ENCODE peak calls at places on chromosomes 11 and 22, in six cellular contexts. One of them, this sample, is unnamed.

GRCh38 chr11:103395612-103396011 is 286.4 kb downstream of the DYNC2H1 start:
- DNase-seq in heart right ventricle: no peak
- DNase-seq in tibial nerve: no peak
- DNase-seq in PC-3: peak; percentile 47
- DNase-seq in stomach: no peak
- DNase-seq in heart left ventricle: no peak
- DNase-seq in this sample: no peak

GRCh38 chr22:36334838-36335603 is 52.7 kb downstream of the MYH9 start:
- DNase-seq in PC-3: peak; percentile 41
- DNase-seq in stomach: no peak
- DNase-seq in heart right ventricle: peak; percentile 55
- DNase-seq in tibial nerve: no peak
- DNase-seq in heart left ventricle: peak; percentile 65
- DNase-seq in this sample: no peak

GRCh38 chr11:130170345-130170744 is 10.8 kb downstream of the ST14 start:
- DNase-seq in stomach: no peak
- DNase-seq in heart right ventricle: no peak
- DNase-seq in tibial nerve: no peak
- DNase-seq in PC-3: no peak
- DNase-seq in heart left ventricle: no peak
- DNase-seq in this sample: no peak

GRCh38 chr11:119907934-119908760 is 179.1 kb upstream of the NECTIN1 start:
- DNase-seq in PC-3: no peak
- DNase-seq in stomach: no peak
- DNase-seq in tibial nerve: no peak
- DNase-seq in heart left ventricle: no peak
- DNase-seq in heart right ventricle: no peak
- DNase-seq in this sample: no peak

GRCh38 chr11:119056397-119056999 is 507 bp downstream of the HYOU1 start:
- DNase-seq in heart left ventricle: peak; percentile 36
- DNase-seq in tibial nerve: no peak
- DNase-seq in PC-3: peak; percentile 19
- DNase-seq in heart right ventricle: peak; percentile 29
- DNase-seq in stomach: peak; percentile 62
- DNase-seq in this sample: no peak

GRCh38 chr11:60378359-60378758 is at the start of gene MS4A7:
- DNase-seq in PC-3: peak; percentile 68
- DNase-seq in tibial nerve: no peak
- DNase-seq in heart right ventricle: peak; percentile 20
- DNase-seq in stomach: no peak
- DNase-seq in heart left ventricle: peak; percentile 50
- DNase-seq in this sample: no peak

GRCh38 chr11:127275771-127276170 is 275.2 kb upstream of the KIRREL3 start:
- DNase-seq in heart left ventricle: no peak
- DNase-seq in tibial nerve: no peak
- DNase-seq in stomach: no peak
- DNase-seq in heart right ventricle: no peak
- DNase-seq in PC-3: no peak
- DNase-seq in this sample: no peak

GRCh38 chr11:47212938-47213337 is 1.8 kb upstream of the DDB2 start:
- DNase-seq in heart right ventricle: no peak
- DNase-seq in tibial nerve: no peak
- DNase-seq in heart left ventricle: no peak
- DNase-seq in stomach: peak; percentile 66
- DNase-seq in PC-3: no peak
- DNase-seq in this sample: no peak

GRCh38 chr11:83726316-83726715 is 440.1 kb upstream of the CCDC90B start:
- DNase-seq in PC-3: no peak
- DNase-seq in heart left ventricle: no peak
- DNase-seq in tibial nerve: no peak
- DNase-seq in heart right ventricle: no peak
- DNase-seq in stomach: no peak
- DNase-seq in this sample: no peak

GRCh38 chr11:83725161-83725560 is 439.0 kb upstream of the CCDC90B start:
- DNase-seq in heart right ventricle: no peak
- DNase-seq in tibial nerve: no peak
- DNase-seq in PC-3: no peak
- DNase-seq in stomach: no peak
- DNase-seq in heart left ventricle: no peak
- DNase-seq in this sample: no peak

GRCh38 chr11:83725718-83726117 is 439.6 kb upstream of the CCDC90B start:
- DNase-seq in stomach: no peak
- DNase-seq in heart left ventricle: no peak
- DNase-seq in heart right ventricle: no peak
- DNase-seq in tibial nerve: no peak
- DNase-seq in PC-3: no peak
- DNase-seq in this sample: no peak

GRCh38 chr11:83722392-83722791 is 436.2 kb upstream of the CCDC90B start:
- DNase-seq in tibial nerve: no peak
- DNase-seq in stomach: peak; percentile 50
- DNase-seq in heart right ventricle: no peak
- DNase-seq in heart left ventricle: no peak
- DNase-seq in PC-3: no peak
- DNase-seq in this sample: no peak

DNA sequence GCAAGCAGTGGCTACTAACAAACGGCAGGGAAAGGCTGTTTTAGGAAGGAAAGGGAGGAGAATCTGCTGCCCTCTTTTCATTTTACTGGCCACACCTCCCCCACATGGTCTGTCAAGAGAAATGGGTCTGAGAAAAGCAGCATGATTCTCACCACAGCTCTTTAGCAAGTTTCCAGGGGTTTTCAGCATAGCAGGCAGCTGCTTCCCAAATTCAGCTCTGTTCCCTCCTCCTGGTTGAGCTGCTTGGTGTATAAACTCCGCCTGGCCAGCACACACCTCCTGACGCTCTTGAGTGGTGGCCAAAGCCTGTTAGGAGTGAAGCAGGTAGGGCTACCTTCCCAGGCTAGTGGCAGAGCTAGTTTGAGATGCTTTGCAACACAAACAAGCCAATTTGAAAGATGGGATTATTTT is 438.5 kb upstream of the CCDC90B start:
- DNase-seq in heart left ventricle: no peak
- DNase-seq in PC-3: peak; percentile 29
- DNase-seq in tibial nerve: no peak
- DNase-seq in stomach: peak; percentile 78
- DNase-seq in heart right ventricle: no peak
- DNase-seq in this sample: no peak
- H3K4me3 ChIP-seq in heart left ventricle: peak overlapping the region; percentile 46
- H3K4me3 ChIP-seq in PC-3: peak overlapping the region; percentile 68
- H3K4me3 ChIP-seq in tibial nerve: no peak overlapping the region
- H3K4me3 ChIP-seq in stomach: peak overlapping the region; percentile 40
- H3K4me3 ChIP-seq in heart right ventricle: peak overlapping the region; percentile 45
- H3K4me3 ChIP-seq in this sample: no peak overlapping the region

GRCh38 chr11:121561240-121561639 is 108.5 kb upstream of the SORL1-AS1 start:
- DNase-seq in PC-3: no peak
- DNase-seq in heart right ventricle: no peak
- DNase-seq in tibial nerve: no peak
- DNase-seq in heart left ventricle: no peak
- DNase-seq in stomach: no peak
- DNase-seq in this sample: no peak
- H3K4me1 ChIP-seq in PC-3: peaks cover 12% of the 10 kb centered on the region
- H3K4me1 ChIP-seq in heart right ventricle: no peaks in the 10 kb centered on the region
- H3K4me1 ChIP-seq in tibial nerve: no peaks in the 10 kb centered on the region
- H3K4me1 ChIP-seq in heart left ventricle: no peaks in the 10 kb centered on the region
- H3K4me1 ChIP-seq in stomach: no peaks in the 10 kb centered on the region
- H3K4me1 ChIP-seq in this sample: peaks cover 5% of the 10 kb centered on the region

GRCh38 chr22:48887394-48888332 is 940.0 kb downstream of the BRD1 start:
- DNase-seq in stomach: no peak
- DNase-seq in PC-3: no peak
- DNase-seq in tibial nerve: no peak
- DNase-seq in heart left ventricle: no peak
- DNase-seq in heart right ventricle: no peak
- DNase-seq in this sample: no peak
- H3K27me3 ChIP-seq in stomach: no peaks in the 10 kb centered on the region
- H3K27me3 ChIP-seq in PC-3: no peaks in the 10 kb centered on the region
- H3K27me3 ChIP-seq in tibial nerve: no peaks in the 10 kb centered on the region
- H3K27me3 ChIP-seq in heart left ventricle: peaks cover 3% of the 10 kb centered on the region
- H3K27me3 ChIP-seq in heart right ventricle: peaks cover 26% of the 10 kb centered on the region
- H3K27me3 ChIP-seq in this sample: no peaks in the 10 kb centered on the region

GRCh38 chr11:16964501-16964900 is 49.7 kb downstream of the PLEKHA7 start:
- DNase-seq in stomach: no peak
- DNase-seq in tibial nerve: no peak
- DNase-seq in PC-3: no peak
- DNase-seq in heart left ventricle: no peak
- DNase-seq in heart right ventricle: no peak
- DNase-seq in this sample: no peak
- H3K4me3 ChIP-seq in stomach: no peak overlapping the region
- H3K4me3 ChIP-seq in tibial nerve: no peak overlapping the region
- H3K4me3 ChIP-seq in PC-3: no peak overlapping the region
- H3K4me3 ChIP-seq in heart left ventricle: no peak overlapping the region
- H3K4me3 ChIP-seq in heart right ventricle: no peak overlapping the region
- H3K4me3 ChIP-seq in this sample: no peak overlapping the region

DNA sequence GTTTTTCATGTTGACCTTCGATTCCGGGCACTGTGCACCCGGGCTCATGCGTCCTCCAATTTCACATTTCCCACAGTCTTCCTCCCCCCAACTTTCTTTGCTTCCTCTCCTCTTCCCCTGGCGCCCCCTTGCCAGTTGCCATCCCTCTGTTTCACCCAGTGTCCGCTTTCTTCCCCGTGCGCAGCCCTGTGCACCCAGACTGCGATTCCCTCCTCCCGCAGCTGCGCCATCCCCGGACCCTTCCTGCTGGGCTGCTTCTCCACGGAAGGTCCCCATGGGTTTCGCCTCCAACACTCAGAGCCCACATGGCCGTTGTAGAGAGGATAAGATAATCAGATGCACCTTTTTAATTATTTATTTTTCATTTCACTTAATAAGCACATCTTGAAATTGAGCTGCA is 791.1 kb downstream of the NTM start:
- DNase-seq in PC-3: no peak
- DNase-seq in heart right ventricle: no peak
- DNase-seq in heart left ventricle: no peak
- DNase-seq in tibial nerve: no peak
- DNase-seq in stomach: no peak
- DNase-seq in this sample: no peak
- H3K4me1 ChIP-seq in PC-3: no peaks in the 10 kb centered on the region
- H3K4me1 ChIP-seq in heart right ventricle: no peaks in the 10 kb centered on the region
- H3K4me1 ChIP-seq in heart left ventricle: no peaks in the 10 kb centered on the region
- H3K4me1 ChIP-seq in tibial nerve: no peaks in the 10 kb centered on the region
- H3K4me1 ChIP-seq in stomach: no peaks in the 10 kb centered on the region
- H3K4me1 ChIP-seq in this sample: no peaks in the 10 kb centered on the region

GRCh38 chr11:61555978-61556377 is 24.9 kb downstream of the SYT7 start:
- DNase-seq in tibial nerve: no peak
- DNase-seq in heart left ventricle: no peak
- DNase-seq in PC-3: no peak
- DNase-seq in heart right ventricle: no peak
- DNase-seq in stomach: no peak
- DNase-seq in this sample: no peak

GRCh38 chr11:61555051-61555969 is 25.6 kb downstream of the SYT7 start:
- DNase-seq in tibial nerve: no peak
- DNase-seq in PC-3: peak; percentile 44
- DNase-seq in heart left ventricle: no peak
- DNase-seq in stomach: no peak
- DNase-seq in heart right ventricle: no peak
- DNase-seq in this sample: peak; percentile 84

GRCh38 chr11:61554172-61554988 is 26.5 kb downstream of the SYT7 start:
- DNase-seq in heart right ventricle: no peak
- DNase-seq in heart left ventricle: no peak
- DNase-seq in PC-3: no peak
- DNase-seq in tibial nerve: no peak
- DNase-seq in stomach: no peak
- DNase-seq in this sample: no peak

GRCh38 chr11:61553373-61554171 is 27.3 kb downstream of the SYT7 start:
- DNase-seq in tibial nerve: no peak
- DNase-seq in heart left ventricle: no peak
- DNase-seq in stomach: no peak
- DNase-seq in PC-3: no peak
- DNase-seq in heart right ventricle: no peak
- DNase-seq in this sample: no peak

DNA sequence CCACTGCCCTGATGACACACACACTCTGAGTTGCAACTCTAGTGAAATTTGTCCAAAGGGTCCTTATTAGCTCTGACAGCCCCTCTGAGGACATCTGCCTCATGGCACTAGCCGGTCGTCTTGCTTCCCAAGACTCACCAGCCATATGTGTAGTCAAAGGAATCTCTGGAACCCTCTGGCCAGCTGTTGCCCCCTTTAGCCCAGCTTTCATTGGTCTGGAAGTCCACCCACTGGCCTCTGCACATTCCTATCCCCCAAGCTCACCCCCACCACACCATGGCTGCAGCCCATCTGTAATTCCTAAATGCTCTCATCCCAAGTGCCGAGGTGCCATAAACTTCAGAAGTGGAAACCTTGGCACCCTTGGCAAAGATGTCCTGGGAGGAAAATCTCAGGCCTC is 24.3 kb downstream of the SYT7 start:
- DNase-seq in tibial nerve: no peak
- DNase-seq in heart left ventricle: no peak
- DNase-seq in PC-3: no peak
- DNase-seq in heart right ventricle: no peak
- DNase-seq in stomach: no peak
- DNase-seq in this sample: no peak
- H3K27me3 ChIP-seq in tibial nerve: no peaks in the 10 kb centered on the region
- H3K27me3 ChIP-seq in heart left ventricle: peaks cover 19% of the 10 kb centered on the region
- H3K27me3 ChIP-seq in PC-3: no peaks in the 10 kb centered on the region
- H3K27me3 ChIP-seq in heart right ventricle: no peaks in the 10 kb centered on the region
- H3K27me3 ChIP-seq in stomach: peaks cover 8% of the 10 kb centered on the region
- H3K27me3 ChIP-seq in this sample: peaks cover 87% of the 10 kb centered on the region

This sample was measured in HAP-1.